ENCODE peak calls at places on chromosomes 1 and 21, in four cellular contexts. F is ovary, E is endothelial cell, G is WTC11. A is an unnamed sample.

GRCh38 chr1:23393706-23394105 is 24.1 kb upstream of the ZNF436 start:
- DNase-seq in F (peak), G (no peak), E (no peak), A (no peak)

GRCh38 chr1:208681878-208682663 is 437.9 kb upstream of the PLXNA2 start:
- DNase-seq in F (no peak), G (no peak), E (no peak), A (no peak)

GRCh38 chr1:28370220-28371010 is 875 bp downstream of the PHACTR4 start:
- DNase-seq in F (peak), G (no peak), E (peak), A (peak)

GRCh38 chr1:77446841-77447555 is 165.2 kb downstream of the AK5 start:
- DNase-seq in F (no peak), E (no peak), G (no peak), A (no peak)

GRCh38 chr1:160354388-160354985 is 11.3 kb downstream of the NCSTN start:
- DNase-seq in F (no peak), E (peak), G (peak), A (peak)

GRCh38 chr21:34147835-34148804 is 74.7 kb downstream of the MRPS6 start:
- DNase-seq in F (no peak), E (no peak), G (no peak), A (no peak)

GRCh38 chr21:45601551-45601950 is 42.0 kb upstream of the PCBP3 start:
- DNase-seq in F (no peak), E (no peak), G (peak), A (no peak)

GRCh38 chr1:84619383-84620093 is 45.3 kb upstream of the CTBS start:
- DNase-seq in G (no peak), E (no peak), F (no peak), A (no peak)

GRCh38 chr1:197200468-197200899 is 54.0 kb upstream of the ASPM start:
- DNase-seq in E (no peak), F (no peak), G (no peak), A (no peak)

GRCh38 chr1:24553931-24554330 is 2.0 kb upstream of the NCMAP start:
- DNase-seq in G (no peak), F (no peak), E (no peak), A (no peak)

GRCh38 chr1:240030236-240030635 is 61.4 kb upstream of the FMN2 start:
- DNase-seq in G (no peak), F (no peak), E (no peak), A (no peak)

GRCh38 chr1:160245420-160245819 is 16.9 kb downstream of the DCAF8 start:
- DNase-seq in F (no peak), E (no peak), G (no peak), A (no peak)

GRCh38 chr1:110163591-110163990 is 13.3 kb downstream of the SLC6A17 start:
- DNase-seq in E (peak), G (no peak), F (no peak), A (no peak)

GRCh38 chr1:64337476-64337875 is 132.5 kb upstream of the CACHD1 start:
- DNase-seq in G (no peak), E (no peak), F (no peak), A (no peak)

GRCh38 chr1:206471993-206472392 is 1.7 kb downstream of the IKBKE start:
- DNase-seq in F (no peak), G (no peak), E (no peak), A (no peak)

GRCh38 chr1:76073471-76073870 is 1.1 kb upstream of the ST6GALNAC3 start:
- DNase-seq in G (no peak), E (no peak), F (no peak), A (no peak)

GRCh38 chr1:223504741-223505140 is 111.5 kb downstream of the CCDC185 start:
- DNase-seq in G (no peak), E (no peak), F (no peak), A (no peak)

GRCh38 chr21:17789660-17790059 is 29.5 kb downstream of the C21orf91 start:
- DNase-seq in F (no peak), G (no peak), E (no peak), A (no peak)

DNA sequence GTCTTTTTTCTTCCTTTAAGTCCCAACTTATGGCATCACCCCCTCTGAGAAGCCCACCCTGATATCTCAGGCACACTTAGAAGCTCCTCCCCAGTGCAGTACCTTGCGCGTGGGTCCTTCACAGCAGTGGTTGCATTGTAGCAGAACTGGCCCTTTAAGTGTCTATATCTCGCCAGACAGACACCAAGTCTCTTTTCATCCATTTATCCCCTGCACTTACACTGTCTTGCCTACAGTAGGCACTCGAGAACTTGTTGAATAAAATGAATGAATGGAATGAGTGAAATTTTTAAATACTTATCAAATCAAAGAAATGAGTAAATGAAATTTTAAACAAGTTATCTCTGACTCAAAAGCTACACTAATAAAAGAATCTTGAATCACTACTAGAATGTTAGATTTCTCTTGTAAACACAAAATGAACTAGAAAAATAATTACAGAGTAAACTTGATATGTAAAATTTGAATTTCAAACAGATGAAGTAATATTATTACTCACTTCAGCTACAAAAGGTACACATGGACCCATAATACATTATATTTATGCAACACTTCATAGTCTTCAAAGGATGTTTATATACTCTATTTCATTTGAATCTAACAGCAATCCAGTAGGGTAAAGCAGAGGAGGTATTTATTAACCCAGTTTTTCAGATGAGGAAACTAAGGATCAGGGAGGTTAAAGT is 54.7 kb upstream of the MAN1A2 start:
- DNase-seq in E (no peak), G (no peak), F (no peak), A (no peak)
- TF ChIP-seq CTCF in E (peak), G (no peak), F (no peak), A (no peak)

GRCh38 chr1:211382714-211383480 is 56.3 kb downstream of the TRAF5 start:
- DNase-seq in G (peak), E (peak), F (peak), A (peak)
- TF ChIP-seq CTCF in G (no peak), E (no peak), F (no peak), A (no peak)

GRCh38 chr1:205068457-205069035 is 15.7 kb downstream of the TMEM81 start:
- DNase-seq in E (no peak), F (no peak), G (no peak), A (no peak)
- TF ChIP-seq CTCF in E (no peak), F (no peak), G (no peak), A (no peak)

GRCh38 chr1:46546210-46546609 is 5.2 kb downstream of the KNCN start:
- DNase-seq in E (no peak), F (no peak), G (no peak), A (peak)

GRCh38 chr1:46544561-46545240 is 6.7 kb downstream of the KNCN start:
- DNase-seq in E (no peak), F (no peak), G (no peak), A (no peak)

GRCh38 chr1:46549697-46550681 is 1.5 kb downstream of the KNCN start:
- DNase-seq in E (peak), G (no peak), F (no peak), A (peak)

GRCh38 chr1:46545784-46546183 is 5.7 kb downstream of the KNCN start:
- DNase-seq in F (no peak), G (no peak), E (no peak), A (no peak)

DNA sequence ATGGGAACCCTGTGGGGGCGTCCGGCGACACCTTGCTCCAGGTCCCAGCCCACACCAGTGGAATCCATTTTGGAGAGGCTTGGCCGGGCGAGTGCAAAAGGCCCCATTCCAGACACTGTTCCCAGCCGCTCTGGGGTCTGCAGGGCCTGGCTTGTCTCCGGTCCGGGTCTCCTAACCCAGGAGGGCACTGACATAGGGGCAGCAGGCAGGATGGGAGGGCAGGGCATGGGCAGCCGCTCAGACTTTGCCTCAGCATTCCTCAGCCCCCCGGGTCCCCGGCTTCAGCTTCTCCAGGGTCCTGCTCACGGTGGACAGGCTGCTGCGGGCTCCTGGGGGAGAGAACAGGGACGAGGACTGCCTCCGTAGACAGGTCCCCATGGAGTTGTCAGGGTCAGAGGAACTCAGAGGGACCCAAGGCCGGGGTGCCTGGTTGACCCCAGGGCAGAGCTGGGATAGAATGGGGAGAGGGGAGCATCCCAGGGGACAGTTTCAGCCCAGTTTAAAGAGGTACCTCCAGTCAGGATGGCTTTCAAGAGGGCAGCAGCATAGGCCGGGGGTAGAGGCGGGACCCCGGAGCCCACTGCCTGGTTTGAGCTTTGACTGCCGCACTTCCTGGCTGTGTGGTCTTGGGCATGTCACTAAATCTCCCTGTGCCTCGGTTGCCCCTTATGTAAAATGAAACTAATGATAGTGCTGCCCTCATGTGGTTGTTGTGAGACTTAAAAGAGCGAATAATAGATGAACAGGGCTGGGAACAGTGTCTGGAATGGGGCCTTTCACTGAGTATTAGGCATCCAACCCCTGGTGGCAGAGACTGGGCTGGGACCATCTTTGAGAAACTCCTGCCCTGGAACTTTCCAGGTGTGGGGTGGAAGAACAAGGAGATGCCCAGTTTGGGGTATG is 3.7 kb downstream of the KNCN start:
- DNase-seq in F (no peak), E (no peak), G (no peak), A (peak)
- TF ChIP-seq CTCF in F (no peak), E (no peak), G (peak), A (peak)

GRCh38 chr1:167409183-167409582 is 109.1 kb downstream of the CD247 start:
- DNase-seq in G (no peak), F (no peak), E (no peak), A (no peak)
- TF ChIP-seq CTCF in G (no peak), F (no peak), E (no peak), A (no peak)

A was measured in glutamatergic neuron.